ENCODE peak calls at places on chromosomes 6 and 20, in five cellular contexts. One of them, this sample, is unnamed.

GRCh38 chr6:38305995-38306681 is 333.6 kb downstream of the BTBD9 start:
- DNase-seq in IMR-90: peak; percentile 46
- DNase-seq in mesendoderm: no peak
- DNase-seq in neuronal stem cell: no peak
- DNase-seq in H1: no peak
- DNase-seq in this sample: no peak

GRCh38 chr6:44043036-44043478 is 84.2 kb downstream of the MRPL14 start:
- DNase-seq in IMR-90: peak; percentile 49
- DNase-seq in mesendoderm: peak; percentile 66
- DNase-seq in neuronal stem cell: no peak
- DNase-seq in H1: no peak
- DNase-seq in this sample: no peak

GRCh38 chr20:52242237-52243230 is 51.0 kb upstream of the ZFP64 start:
- DNase-seq in IMR-90: peak; percentile 11
- DNase-seq in mesendoderm: peak; percentile 6
- DNase-seq in neuronal stem cell: no peak
- DNase-seq in H1: no peak
- DNase-seq in this sample: no peak

GRCh38 chr6:10583509-10583908 is 62.4 kb downstream of the GCNT2 start:
- DNase-seq in IMR-90: no peak
- DNase-seq in mesendoderm: peak; percentile 79
- DNase-seq in neuronal stem cell: no peak
- DNase-seq in H1: no peak
- DNase-seq in this sample: no peak

GRCh38 chr6:41509596-41509995 is 36.6 kb upstream of the FOXP4 start:
- DNase-seq in IMR-90: no peak
- DNase-seq in mesendoderm: no peak
- DNase-seq in neuronal stem cell: no peak
- DNase-seq in H1: no peak
- DNase-seq in this sample: no peak

GRCh38 chr6:163398104-163398503 is 16.4 kb upstream of the QKI start:
- DNase-seq in IMR-90: no peak
- DNase-seq in mesendoderm: no peak
- DNase-seq in neuronal stem cell: no peak
- DNase-seq in H1: no peak
- DNase-seq in this sample: no peak

GRCh38 chr6:118864330-118865166 is 29.4 kb upstream of the ASF1A start:
- DNase-seq in IMR-90: no peak
- DNase-seq in mesendoderm: no peak
- DNase-seq in neuronal stem cell: no peak
- DNase-seq in H1: no peak
- DNase-seq in this sample: no peak

GRCh38 chr6:148203970-148204369 is 138.7 kb upstream of the SASH1 start:
- DNase-seq in IMR-90: peak; percentile 90
- DNase-seq in mesendoderm: peak; percentile 16
- DNase-seq in neuronal stem cell: no peak
- DNase-seq in H1: no peak
- DNase-seq in this sample: no peak

GRCh38 chr20:57006411-57007170 is 259.9 kb downstream of the BMP7 start:
- DNase-seq in IMR-90: no peak
- DNase-seq in mesendoderm: peak; percentile 86
- DNase-seq in neuronal stem cell: peak; percentile 24
- DNase-seq in H1: no peak
- DNase-seq in this sample: no peak

GRCh38 chr6:134379086-134379485 is 61.2 kb upstream of the SGK1 start:
- DNase-seq in IMR-90: no peak
- DNase-seq in mesendoderm: peak; percentile 82
- DNase-seq in neuronal stem cell: no peak
- DNase-seq in H1: peak; percentile 54
- DNase-seq in this sample: peak; percentile 79

GRCh38 chr20:46021361-46022359 is 7.4 kb upstream of the SLC12A5 start:
- DNase-seq in IMR-90: no peak
- DNase-seq in mesendoderm: peak; percentile 98
- DNase-seq in neuronal stem cell: peak; percentile 89
- DNase-seq in H1: peak; percentile 100
- DNase-seq in this sample: peak; percentile 98

GRCh38 chr20:51310216-51310615 is 232.3 kb downstream of the NFATC2 start:
- DNase-seq in IMR-90: no peak
- DNase-seq in mesendoderm: no peak
- DNase-seq in neuronal stem cell: no peak
- DNase-seq in H1: no peak
- DNase-seq in this sample: no peak

GRCh38 chr6:121849477-121849876 is 414.0 kb downstream of the GJA1 start:
- DNase-seq in IMR-90: peak; percentile 73
- DNase-seq in mesendoderm: peak; percentile 94
- DNase-seq in neuronal stem cell: peak; percentile 75
- DNase-seq in H1: peak; percentile 85
- DNase-seq in this sample: peak; percentile 83

DNA sequence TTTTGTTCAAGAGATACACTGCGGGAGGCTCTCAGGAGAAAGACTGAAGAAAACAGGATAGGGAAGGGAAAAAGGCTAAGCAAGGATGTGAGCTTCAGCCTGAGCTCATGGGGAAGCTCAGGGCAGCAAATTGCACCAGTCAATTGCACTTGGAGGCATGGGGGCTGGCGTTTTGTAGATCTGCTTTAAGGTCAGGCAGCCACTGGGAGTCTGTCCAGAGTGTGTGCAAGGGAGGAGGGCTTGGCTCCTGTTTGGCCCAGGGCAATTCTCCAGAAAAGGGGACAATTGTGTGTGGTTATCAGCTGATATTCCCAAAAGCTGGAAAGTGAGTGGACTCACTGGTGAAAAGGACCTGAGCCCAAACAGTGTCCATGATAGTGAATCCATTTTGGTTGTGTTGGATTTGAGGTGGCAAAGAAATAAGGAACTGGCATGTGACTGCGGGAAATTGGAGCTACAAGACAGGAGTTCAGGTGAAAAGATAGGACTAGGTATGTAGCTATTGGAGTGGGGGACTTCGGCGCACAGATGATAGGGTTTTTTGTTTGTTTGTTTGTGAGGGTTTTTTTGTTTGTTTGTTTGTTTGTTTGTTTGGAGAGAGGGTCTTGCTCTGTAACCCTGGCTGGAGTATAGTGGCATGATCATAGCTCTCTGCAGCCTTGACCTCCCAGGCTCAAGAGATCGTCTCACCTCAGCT is 22.3 kb upstream of the IER3 start:
- DNase-seq in IMR-90: no peak
- DNase-seq in mesendoderm: no peak
- DNase-seq in neuronal stem cell: no peak
- DNase-seq in H1: no peak
- DNase-seq in this sample: no peak
- H2BK120ac ChIP-seq in IMR-90: peak overlapping the region; percentile 96
- H2BK120ac ChIP-seq in mesendoderm: peak overlapping the region; percentile 62
- H2BK120ac ChIP-seq in neuronal stem cell: no peak overlapping the region
- H2BK120ac ChIP-seq in H1: no peak overlapping the region
- H2BK120ac ChIP-seq in this sample: no peak overlapping the region

DNA sequence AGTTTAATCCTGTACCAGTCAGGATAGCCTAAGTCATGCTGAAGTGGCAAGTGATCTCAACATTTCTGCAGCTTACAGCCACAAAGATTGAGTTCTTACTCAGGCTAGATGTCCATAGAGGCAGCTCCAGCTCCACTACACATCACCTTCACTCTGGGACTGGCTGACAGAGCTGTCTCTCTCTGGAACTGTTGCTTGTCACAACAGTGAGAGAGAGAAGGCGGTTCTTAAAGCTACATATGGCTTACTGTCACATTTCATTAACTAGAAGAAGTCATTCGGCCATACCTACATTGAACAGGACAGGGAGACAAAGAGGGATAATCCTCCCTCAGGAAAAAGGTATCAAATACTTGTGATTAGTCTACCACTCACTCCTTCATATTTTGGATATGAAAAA is 914.9 kb upstream of the FLRT3 start:
- DNase-seq in IMR-90: no peak
- DNase-seq in mesendoderm: no peak
- DNase-seq in neuronal stem cell: no peak
- DNase-seq in H1: no peak
- DNase-seq in this sample: no peak
- H3K9ac ChIP-seq in IMR-90: no peak overlapping the region
- H3K9ac ChIP-seq in mesendoderm: no peak overlapping the region
- H3K9ac ChIP-seq in neuronal stem cell: no peak overlapping the region
- H3K9ac ChIP-seq in H1: no peak overlapping the region
- H3K9ac ChIP-seq in this sample: no peak overlapping the region

DNA sequence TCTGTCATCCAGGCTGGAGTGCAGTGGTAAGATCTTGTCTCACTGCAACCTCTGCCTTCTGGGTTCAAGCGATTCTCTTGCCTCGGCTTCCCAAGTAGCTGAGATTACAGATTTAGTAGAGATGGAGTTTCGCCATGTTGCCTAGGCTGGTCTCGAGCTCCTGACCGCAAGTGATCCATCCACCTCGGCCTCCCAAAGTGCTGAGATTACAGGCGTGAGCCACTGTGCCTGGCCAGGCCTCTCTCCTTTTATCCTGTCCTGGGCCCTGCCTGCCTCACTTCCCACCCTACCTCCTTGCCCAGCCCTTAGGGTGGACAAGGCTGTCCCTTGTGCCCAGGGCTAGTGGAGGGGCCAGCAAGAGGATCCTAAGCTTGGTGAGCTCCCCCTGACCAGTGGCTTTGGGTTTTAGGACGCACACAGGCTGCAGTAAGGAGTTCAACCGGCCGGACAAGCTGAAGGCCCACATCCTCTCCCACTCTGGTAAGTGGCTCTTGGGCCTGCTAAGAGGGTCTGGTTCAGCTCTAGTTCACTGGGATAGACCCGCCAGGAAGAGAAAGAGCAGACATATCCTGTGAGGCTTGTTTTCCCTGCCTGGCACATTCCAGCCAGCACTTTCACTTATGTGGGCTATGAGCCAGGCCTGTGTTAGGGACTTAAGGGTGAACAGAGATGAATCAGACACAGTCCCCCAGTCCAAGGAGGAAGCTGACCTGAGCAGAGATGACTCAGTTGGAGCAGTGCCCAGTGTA is 21.9 kb upstream of the CHMP4B start:
- DNase-seq in IMR-90: peak; percentile 96
- DNase-seq in mesendoderm: peak; percentile 34
- DNase-seq in neuronal stem cell: no peak
- DNase-seq in H1: no peak
- DNase-seq in this sample: no peak
- H2BK120ac ChIP-seq in IMR-90: no peak overlapping the region
- H2BK120ac ChIP-seq in mesendoderm: no peak overlapping the region
- H2BK120ac ChIP-seq in neuronal stem cell: no peak overlapping the region
- H2BK120ac ChIP-seq in H1: no peak overlapping the region
- H2BK120ac ChIP-seq in this sample: no peak overlapping the region

GRCh38 chr20:62191781-62192559 is 9.1 kb downstream of the MTG2 start:
- DNase-seq in IMR-90: no peak
- DNase-seq in mesendoderm: no peak
- DNase-seq in neuronal stem cell: no peak
- DNase-seq in H1: no peak
- DNase-seq in this sample: no peak
- H3K9ac ChIP-seq in IMR-90: no peak overlapping the region
- H3K9ac ChIP-seq in mesendoderm: no peak overlapping the region
- H3K9ac ChIP-seq in neuronal stem cell: no peak overlapping the region
- H3K9ac ChIP-seq in H1: no peak overlapping the region
- H3K9ac ChIP-seq in this sample: no peak overlapping the region

GRCh38 chr6:161406633-161407032 is 132.8 kb upstream of the AGPAT4 start:
- DNase-seq in IMR-90: peak; percentile 88
- DNase-seq in mesendoderm: no peak
- DNase-seq in neuronal stem cell: no peak
- DNase-seq in H1: no peak
- DNase-seq in this sample: no peak

GRCh38 chr6:161400650-161401049 is 126.8 kb upstream of the AGPAT4 start:
- DNase-seq in IMR-90: no peak
- DNase-seq in mesendoderm: no peak
- DNase-seq in neuronal stem cell: no peak
- DNase-seq in H1: no peak
- DNase-seq in this sample: no peak

GRCh38 chr6:161405418-161405817 is 131.6 kb upstream of the AGPAT4 start:
- DNase-seq in IMR-90: no peak
- DNase-seq in mesendoderm: no peak
- DNase-seq in neuronal stem cell: no peak
- DNase-seq in H1: no peak
- DNase-seq in this sample: no peak

GRCh38 chr6:161401910-161402309 is 128.0 kb upstream of the AGPAT4 start:
- DNase-seq in IMR-90: no peak
- DNase-seq in mesendoderm: peak; percentile 93
- DNase-seq in neuronal stem cell: no peak
- DNase-seq in H1: no peak
- DNase-seq in this sample: no peak

DNA sequence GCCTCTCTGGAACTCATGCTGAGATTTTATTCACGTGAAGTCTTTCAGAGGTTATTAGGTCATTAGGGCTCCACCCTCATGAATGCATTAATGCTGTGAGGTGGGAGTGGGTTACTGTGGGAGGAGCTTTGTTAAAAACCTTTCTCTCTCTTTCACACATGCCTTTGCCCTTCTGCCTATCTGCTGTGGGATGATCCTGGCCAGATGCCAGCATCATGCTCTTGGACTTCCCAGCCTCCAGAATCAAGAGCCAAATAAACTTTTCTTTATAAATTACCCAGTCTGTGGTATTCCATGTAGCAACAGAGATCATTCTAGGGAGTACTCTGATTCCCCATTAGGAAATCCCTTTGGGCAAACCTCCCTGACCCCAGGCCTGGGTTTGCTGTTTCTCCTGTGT is 129.9 kb upstream of the AGPAT4 start:
- DNase-seq in IMR-90: no peak
- DNase-seq in mesendoderm: no peak
- DNase-seq in neuronal stem cell: no peak
- DNase-seq in H1: no peak
- DNase-seq in this sample: no peak
- H2BK120ac ChIP-seq in IMR-90: no peak overlapping the region
- H2BK120ac ChIP-seq in mesendoderm: no peak overlapping the region
- H2BK120ac ChIP-seq in neuronal stem cell: no peak overlapping the region
- H2BK120ac ChIP-seq in H1: no peak overlapping the region
- H2BK120ac ChIP-seq in this sample: no peak overlapping the region

GRCh38 chr20:24917797-24918578 is 31.1 kb upstream of the CST7 start:
- DNase-seq in IMR-90: peak; percentile 58
- DNase-seq in mesendoderm: peak; percentile 78
- DNase-seq in neuronal stem cell: peak; percentile 80
- DNase-seq in H1: peak; percentile 88
- DNase-seq in this sample: peak; percentile 85
- H3K9ac ChIP-seq in IMR-90: no peak overlapping the region
- H3K9ac ChIP-seq in mesendoderm: no peak overlapping the region
- H3K9ac ChIP-seq in neuronal stem cell: no peak overlapping the region
- H3K9ac ChIP-seq in H1: no peak overlapping the region
- H3K9ac ChIP-seq in this sample: no peak overlapping the region

GRCh38 chr6:71246596-71246995 is 42.0 kb upstream of the OGFRL1 start:
- DNase-seq in IMR-90: no peak
- DNase-seq in mesendoderm: no peak
- DNase-seq in neuronal stem cell: no peak
- DNase-seq in H1: no peak
- DNase-seq in this sample: no peak
- H2BK120ac ChIP-seq in IMR-90: no peak overlapping the region
- H2BK120ac ChIP-seq in mesendoderm: no peak overlapping the region
- H2BK120ac ChIP-seq in neuronal stem cell: no peak overlapping the region
- H2BK120ac ChIP-seq in H1: no peak overlapping the region
- H2BK120ac ChIP-seq in this sample: no peak overlapping the region

DNA sequence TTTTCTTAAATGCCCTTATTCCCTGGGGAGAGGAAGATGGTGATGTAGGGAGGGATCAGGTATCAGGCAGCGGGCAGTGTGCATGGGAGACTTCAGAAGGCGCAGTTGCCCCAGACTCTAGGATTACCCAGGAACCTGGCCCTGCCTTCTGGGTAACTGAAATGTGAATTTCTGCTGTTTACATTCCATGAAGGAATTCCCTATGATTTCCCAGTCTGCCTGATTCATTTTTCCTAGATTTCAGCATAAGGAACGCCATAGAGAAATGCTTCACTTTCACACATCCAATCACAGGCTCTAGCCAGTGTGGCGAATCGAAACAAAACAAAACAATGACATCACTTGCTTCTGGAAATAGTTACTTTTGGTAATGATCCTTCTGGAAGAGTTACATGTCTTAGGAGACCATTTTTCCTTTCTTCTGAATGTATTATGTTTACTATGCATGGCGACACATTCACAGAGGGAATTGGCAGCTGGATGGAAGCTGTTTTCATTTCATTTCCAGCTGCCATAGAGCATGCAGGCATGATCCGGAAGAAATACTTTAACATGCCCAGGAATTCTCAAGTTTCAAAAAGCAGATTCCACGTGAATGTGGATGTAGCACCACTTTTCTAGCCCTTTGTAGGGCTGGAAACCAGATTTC is 33.3 kb downstream of the LRP11 start:
- DNase-seq in IMR-90: peak; percentile 85
- DNase-seq in mesendoderm: no peak
- DNase-seq in neuronal stem cell: no peak
- DNase-seq in H1: no peak
- DNase-seq in this sample: no peak
- H3K9ac ChIP-seq in IMR-90: no peak overlapping the region
- H3K9ac ChIP-seq in mesendoderm: no peak overlapping the region
- H3K9ac ChIP-seq in neuronal stem cell: no peak overlapping the region
- H3K9ac ChIP-seq in H1: no peak overlapping the region
- H3K9ac ChIP-seq in this sample: no peak overlapping the region